ENCODE peak calls at places on chromosome 15, in four cellular contexts. Q, N, V and H are unnamed samples.

GRCh38 chr15:83118968-83119367 is 11.5 kb downstream of the TM6SF1 start:
- DNase-seq in Q (no peak), N (no peak), V (no peak), H (no peak)

GRCh38 chr15:89361451-89362202 is 27.0 kb upstream of the POLG start:
- DNase-seq in V (no peak), Q (peak), N (peak), H (peak)

GRCh38 chr15:92930776-92931175 is 30.7 kb downstream of the CHD2 start:
- DNase-seq in Q (no peak), V (no peak), N (peak), H (no peak)

GRCh38 chr15:90261811-90262210 is 3.7 kb upstream of the NGRN start:
- DNase-seq in V (no peak), N (peak), Q (no peak), H (peak)

GRCh38 chr15:84826369-84826823 is 9.2 kb downstream of the ALPK3 start:
- DNase-seq in V (no peak), Q (peak), N (no peak), H (no peak)

GRCh38 chr15:88708256-88709054 is 69.6 kb downstream of the ISG20 start:
- DNase-seq in Q (no peak), V (no peak), N (no peak), H (no peak)

GRCh38 chr15:83697716-83698115 is 43.8 kb downstream of the ADAMTSL3 start:
- DNase-seq in N (no peak), Q (no peak), V (no peak), H (no peak)

GRCh38 chr15:47766406-47766805 is 49.1 kb downstream of the SEMA6D start:
- DNase-seq in Q (no peak), N (no peak), V (no peak), H (no peak)

GRCh38 chr15:100528833-100529428 is at the start of gene CERS3:
- DNase-seq in V (no peak), Q (no peak), N (no peak), H (no peak)

GRCh38 chr15:52183562-52184173 is 7.5 kb downstream of the GNB5 start:
- DNase-seq in N (peak), Q (peak), V (no peak), H (peak)

GRCh38 chr15:75732809-75733451 is 20.3 kb upstream of the CSPG4 start:
- DNase-seq in N (peak), V (no peak), Q (peak), H (peak)

GRCh38 chr15:41881925-41882688 is 11.7 kb downstream of the SPTBN5 start:
- DNase-seq in Q (peak), V (no peak), N (no peak), H (no peak)

GRCh38 chr15:41884458-41884857 is 9.4 kb downstream of the SPTBN5 start:
- DNase-seq in Q (no peak), N (no peak), V (no peak), H (no peak)

GRCh38 chr15:41883484-41883825 is 10.4 kb downstream of the SPTBN5 start:
- DNase-seq in V (no peak), Q (no peak), N (no peak), H (no peak)

GRCh38 chr15:41881550-41881924 is 12.3 kb downstream of the SPTBN5 start:
- DNase-seq in V (no peak), Q (no peak), N (no peak), H (no peak)

DNA sequence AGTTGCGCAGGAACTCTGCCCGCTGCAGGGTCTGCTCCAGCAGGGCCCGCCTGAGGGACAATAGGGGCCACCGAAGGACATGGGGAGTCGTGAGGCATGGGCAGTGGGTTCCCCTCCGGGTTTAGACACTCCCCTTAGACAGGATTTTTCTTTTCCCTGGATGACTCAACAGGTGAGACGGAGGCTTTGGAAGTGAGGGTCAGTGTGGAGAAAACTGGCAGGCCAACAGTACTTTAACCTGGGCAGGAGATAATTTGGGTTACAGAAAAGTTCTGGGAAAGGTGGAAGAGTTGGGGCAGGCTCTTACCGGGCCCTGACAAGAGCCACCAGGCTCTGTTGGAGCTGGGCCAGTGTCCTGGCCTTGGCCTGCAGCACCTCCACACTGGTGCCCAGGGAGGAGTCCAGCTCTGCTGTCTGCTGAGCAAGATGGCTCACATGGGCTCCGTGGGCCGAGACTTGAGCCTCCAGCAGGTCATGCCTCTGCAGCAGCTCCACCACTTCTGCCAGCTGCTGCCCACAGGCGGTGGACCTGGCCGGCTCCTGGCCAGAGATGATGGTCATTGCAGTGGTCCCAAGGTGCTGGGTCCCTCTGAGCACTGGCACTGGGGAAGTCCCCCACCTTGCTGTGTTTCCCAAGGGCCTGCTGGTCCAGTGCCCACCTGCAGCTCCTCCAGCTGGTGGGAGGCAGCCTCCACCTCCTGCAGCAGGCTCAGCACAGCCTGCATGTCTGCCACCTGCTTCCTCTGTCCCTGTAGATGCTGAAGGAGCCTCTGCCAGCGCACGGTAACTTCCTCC is 11.0 kb downstream of the SPTBN5 start:
- DNase-seq in V (no peak), N (no peak), Q (no peak), H (no peak)
- H3K4me3 ChIP-seq in V (no peak), N (no peak), Q (no peak), H (no peak)

GRCh38 chr15:73239564-73240208 is 129.1 kb downstream of the HCN4 start:
- DNase-seq in V (no peak), N (peak), Q (no peak), H (no peak)
- TF ChIP-seq FOS in V (no peak), N (no peak), Q (no peak), H (no peak)

GRCh38 chr15:72970965-72971746 is 81.1 kb upstream of the NEO1 start:
- DNase-seq in Q (no peak), V (no peak), N (peak), H (no peak)
- H3K4me3 ChIP-seq in Q (no peak), V (no peak), N (peak), H (no peak)

GRCh38 chr15:45199136-45199810 is 11.5 kb upstream of the SHF start:
- DNase-seq in N (no peak), Q (no peak), V (peak), H (peak)
- TF ChIP-seq FOS in N (no peak), Q (no peak), V (no peak), H (no peak)

DNA sequence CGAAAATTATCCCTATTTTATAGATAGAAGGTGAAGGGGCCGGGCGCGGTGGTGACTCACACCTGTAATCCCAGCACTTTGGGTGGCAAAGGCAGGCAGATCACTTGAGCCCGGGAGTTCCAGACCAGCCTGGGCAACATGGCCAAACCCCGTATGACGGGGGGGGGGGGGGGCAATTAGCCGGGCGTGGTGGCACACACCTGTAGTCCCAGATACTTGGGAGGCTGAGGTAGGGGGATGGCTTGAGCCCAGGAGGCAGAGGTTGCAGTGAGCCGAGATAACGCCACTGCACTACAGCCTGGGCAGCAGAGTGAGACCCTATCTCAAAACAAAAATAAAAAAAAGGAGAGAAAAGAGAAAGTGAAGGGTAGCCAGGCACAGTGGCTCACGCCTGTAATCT is 1.4 kb downstream of the AAGAB start:
- DNase-seq in V (no peak), Q (no peak), N (no peak), H (no peak)
- H3K4me3 ChIP-seq in V (peak), Q (peak), N (no peak), H (no peak)

DNA sequence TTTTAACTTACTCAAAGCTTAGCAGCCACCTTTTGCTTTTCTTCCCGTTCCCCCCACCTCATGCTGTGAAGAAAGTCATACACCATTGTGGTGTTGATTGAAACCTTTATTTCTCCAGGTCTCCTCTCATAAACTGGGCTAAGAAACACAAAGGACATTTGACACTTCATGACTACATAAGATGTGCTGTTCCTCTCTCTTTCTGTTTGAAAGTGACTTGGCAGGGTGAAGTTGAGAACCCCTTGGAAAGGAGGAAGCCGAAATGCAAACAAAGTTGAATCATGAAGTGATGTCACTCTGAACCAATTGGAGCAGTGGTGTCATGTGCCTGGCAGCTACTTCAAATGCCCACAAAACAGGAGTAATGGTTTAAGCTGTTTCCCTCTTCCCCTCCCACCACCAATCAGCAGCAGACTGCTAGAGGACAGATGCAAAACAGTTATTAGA is 174.7 kb downstream of the IGF1R start:
- DNase-seq in V (peak), N (peak), Q (no peak), H (peak)
- TF ChIP-seq FOS in V (no peak), N (no peak), Q (no peak), H (no peak)

DNA sequence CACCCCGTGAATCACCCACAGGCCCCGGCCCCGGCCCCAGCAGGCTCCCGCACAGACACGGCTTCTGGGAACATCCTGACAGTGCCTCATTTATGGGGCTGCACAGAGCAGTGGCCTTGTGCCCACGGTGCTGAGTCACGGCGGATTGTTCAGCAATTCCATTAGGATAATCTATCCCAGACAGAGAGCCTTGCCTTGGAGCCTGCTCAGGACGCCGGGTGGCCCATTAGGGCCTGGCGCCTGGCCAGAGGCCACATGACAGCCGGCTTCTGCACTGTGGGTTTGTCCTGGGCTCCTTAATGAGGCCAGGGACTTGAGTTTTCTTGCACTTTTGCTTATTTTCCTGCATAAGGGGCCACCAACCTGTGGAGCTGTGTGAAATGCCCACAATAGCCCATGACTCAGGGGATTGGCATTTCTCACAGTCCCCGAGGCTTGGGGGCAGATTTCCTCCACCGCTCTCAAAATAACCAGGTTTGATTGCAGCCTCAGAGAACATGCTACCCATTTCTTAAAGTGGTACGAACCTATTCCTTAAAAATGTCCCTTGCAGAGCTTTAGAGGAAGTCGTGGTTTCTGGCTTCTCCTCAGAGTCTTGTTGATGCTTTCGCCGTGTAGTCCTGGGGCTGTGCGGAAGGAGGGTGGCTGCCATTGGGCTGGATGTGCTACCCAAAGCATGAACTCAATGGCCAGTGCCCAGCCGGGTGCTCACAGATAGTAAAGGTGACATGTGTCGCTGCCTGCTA is 19.0 kb downstream of the SYNM start:
- DNase-seq in Q (peak), V (no peak), N (peak), H (peak)
- H3K4me3 ChIP-seq in Q (no peak), V (no peak), N (no peak), H (no peak)

GRCh38 chr15:26146162-26146561 is 283.0 kb upstream of the ATP10A start:
- DNase-seq in Q (no peak), N (no peak), V (no peak), H (no peak)
- TF ChIP-seq FOS in Q (no peak), N (no peak), V (no peak), H (no peak)